ENCODE peak calls at places on chromosome 4, in six cellular contexts. R is CD8-positive, alpha-beta memory T cell; A is astrocyte; Z is heart left ventricle; Y is SJSA1; G is neural progenitor cell. L is an unnamed sample.
A peak's percentile ranks its signal among the peaks of the same experiment; 100 is the strongest.

GRCh38 chr4:123505077-123505456 is 108.5 kb downstream of the SPRY1 start:
- DNase-seq in Y (no peak), A (peak; percentile 36), Z (no peak), G (peak; percentile 27), R (no peak), L (peak; percentile 68)

GRCh38 chr4:98143001-98143899 is at the start of gene STPG2:
- DNase-seq in R (peak; percentile 89), A (peak; percentile 77), Y (peak; percentile 48), Z (peak; percentile 93), G (peak; percentile 95), L (peak; percentile 79)

GRCh38 chr4:5800496-5800895 is 89.5 kb downstream of the EVC start:
- DNase-seq in G (no peak), Z (no peak), A (no peak), R (no peak), Y (no peak), L (no peak)

GRCh38 chr4:124322234-124322831 is 390.2 kb downstream of the ANKRD50 start:
- DNase-seq in Z (no peak), A (peak; percentile 13), Y (no peak), G (peak; percentile 29), R (no peak), L (no peak)

GRCh38 chr4:158316264-158316663 is 106.0 kb downstream of the TMEM144 start:
- DNase-seq in Y (no peak), A (peak; percentile 60), Z (no peak), R (no peak), G (no peak), L (no peak)

GRCh38 chr4:126899382-126899801 is 733.4 kb upstream of the INTU start:
- DNase-seq in Z (peak; percentile 58), G (no peak), A (peak; percentile 94), R (no peak), Y (no peak), L (peak; percentile 59)

GRCh38 chr4:123579961-123580360 is 183.4 kb downstream of the SPRY1 start:
- DNase-seq in A (no peak), G (no peak), R (no peak), Z (no peak), Y (no peak), L (no peak)

GRCh38 chr4:20311863-20312262 is 60.2 kb downstream of the SLIT2 start:
- DNase-seq in Z (no peak), G (no peak), A (peak; percentile 46), Y (no peak), R (no peak), L (no peak)

GRCh38 chr4:41660350-41660749 is 88.2 kb downstream of the PHOX2B start:
- DNase-seq in Z (no peak), A (no peak), G (no peak), Y (no peak), R (no peak), L (no peak)

GRCh38 chr4:145907827-145908226 is 30.8 kb downstream of the ZNF827 start:
- DNase-seq in A (no peak), G (no peak), Z (no peak), R (no peak), Y (no peak), L (no peak)

GRCh38 chr4:33746979-33747378 is 2497.3 kb downstream of the ARAP2 start:
- DNase-seq in Z (no peak), Y (no peak), R (no peak), A (peak; percentile 2), G (no peak), L (no peak)

GRCh38 chr4:140326395-140326993 is 47.0 kb upstream of the SCOC start:
- DNase-seq in G (peak; percentile 56), A (peak; percentile 28), Z (no peak), R (no peak), Y (no peak), L (no peak)

GRCh38 chr4:30839583-30840520 is 119.7 kb downstream of the PCDH7 start:
- DNase-seq in Z (no peak), Y (no peak), G (no peak), A (peak; percentile 98), R (no peak), L (no peak)

GRCh38 chr4:12729384-12729783 is 754.8 kb downstream of the RAB28 start:
- DNase-seq in Z (no peak), G (peak; percentile 25), A (peak; percentile 1), Y (no peak), R (no peak), L (no peak)

GRCh38 chr4:74376888-74377483 is 12.0 kb downstream of the EREG start:
- DNase-seq in A (peak; percentile 41), Y (no peak), Z (no peak), G (peak; percentile 32), R (no peak), L (no peak)

GRCh38 chr4:129839687-129840086 is 743.7 kb downstream of the C4orf33 start:
- DNase-seq in R (no peak), G (no peak), Y (no peak), A (peak; percentile 0), Z (no peak), L (no peak)

GRCh38 chr4:87092389-87093141 is 127.9 kb downstream of the KLHL8 start:
- DNase-seq in G (no peak), Y (no peak), R (no peak), Z (peak; percentile 62), A (peak; percentile 91), L (peak; percentile 80)

DNA sequence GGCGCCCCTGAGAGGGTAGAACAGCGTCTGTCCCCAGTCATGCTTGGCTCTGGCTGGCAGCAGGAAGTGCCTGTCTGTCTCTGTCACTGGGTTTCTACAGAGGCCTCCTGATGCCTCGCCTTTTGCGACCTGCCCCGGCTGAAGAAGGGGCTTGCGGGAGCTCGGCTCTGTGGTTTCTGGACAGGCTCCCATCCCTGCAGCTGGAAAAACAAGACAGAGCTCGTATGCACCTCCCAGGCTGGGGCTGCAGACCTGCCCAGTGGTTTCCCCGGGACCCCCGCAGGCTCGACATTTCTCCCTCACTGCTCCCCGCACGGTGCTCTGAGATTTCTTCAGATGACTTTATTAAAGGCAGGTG is 57.0 kb upstream of the SORCS2 start:
- DNase-seq in Y (no peak), A (peak; percentile 72), G (no peak), R (no peak), Z (no peak), L (peak; percentile 88)
- H3K27ac ChIP-seq in Y (no peak overlapping the region), A (no peak overlapping the region), G (no peak overlapping the region), R (no peak overlapping the region), Z (no peak overlapping the region), L (peak overlapping the region; percentile 4)

GRCh38 chr4:179762840-179763239 is 2320.6 kb upstream of the AGA start:
- DNase-seq in R (no peak), A (no peak), G (no peak), Y (no peak), Z (no peak), L (no peak)
- H3K4me3 ChIP-seq in R (no peak overlapping the region), A (no peak overlapping the region), G (no peak overlapping the region), Y (no peak overlapping the region), Z (no peak overlapping the region), L (no peak overlapping the region)

GRCh38 chr4:3300198-3300671 is 7.4 kb downstream of the RGS12 start:
- DNase-seq in R (no peak), G (no peak), Z (peak; percentile 10), Y (no peak), A (no peak), L (peak; percentile 31)

GRCh38 chr4:3297066-3297859 is 4.4 kb downstream of the RGS12 start:
- DNase-seq in Y (peak; percentile 2), A (no peak), R (no peak), Z (no peak), G (no peak), L (peak; percentile 69)

GRCh38 chr4:3296651-3297050 is 3.8 kb downstream of the RGS12 start:
- DNase-seq in Z (no peak), G (no peak), Y (peak; percentile 8), R (no peak), A (no peak), L (peak; percentile 43)

GRCh38 chr4:3299538-3300197 is 6.8 kb downstream of the RGS12 start:
- DNase-seq in R (no peak), Z (no peak), A (no peak), G (no peak), Y (no peak), L (peak; percentile 65)

DNA sequence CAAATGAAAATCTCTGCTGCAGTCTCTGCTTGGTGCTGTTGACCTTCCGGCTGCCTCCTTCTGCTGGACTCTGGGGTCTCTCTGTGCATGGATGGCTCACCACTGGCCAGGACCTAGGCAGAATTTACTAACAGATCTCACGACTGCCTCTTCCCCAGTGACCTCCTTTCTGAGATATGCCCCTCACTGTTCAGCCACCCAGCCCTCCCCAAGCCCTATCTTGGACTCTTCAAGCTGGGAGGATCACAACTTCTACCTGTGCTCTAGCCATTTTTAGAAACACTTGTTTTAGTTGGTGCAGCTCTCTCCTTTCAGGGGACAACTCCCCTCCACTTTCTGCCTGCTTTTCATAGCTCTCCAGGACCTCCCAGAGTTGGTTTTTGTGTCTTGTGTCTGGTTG is 6.3 kb downstream of the RGS12 start:
- DNase-seq in R (no peak), G (no peak), A (no peak), Z (no peak), Y (no peak), L (peak; percentile 54)
- H3K4me1 ChIP-seq in R (peaks cover 29% of the 10 kb centered on the region), G (peaks cover 64% of the 10 kb centered on the region), A (peaks cover under 1% of the 10 kb centered on the region), Z (peaks cover 19% of the 10 kb centered on the region), Y (peaks cover 26% of the 10 kb centered on the region), L (peaks cover 4% of the 10 kb centered on the region)

DNA sequence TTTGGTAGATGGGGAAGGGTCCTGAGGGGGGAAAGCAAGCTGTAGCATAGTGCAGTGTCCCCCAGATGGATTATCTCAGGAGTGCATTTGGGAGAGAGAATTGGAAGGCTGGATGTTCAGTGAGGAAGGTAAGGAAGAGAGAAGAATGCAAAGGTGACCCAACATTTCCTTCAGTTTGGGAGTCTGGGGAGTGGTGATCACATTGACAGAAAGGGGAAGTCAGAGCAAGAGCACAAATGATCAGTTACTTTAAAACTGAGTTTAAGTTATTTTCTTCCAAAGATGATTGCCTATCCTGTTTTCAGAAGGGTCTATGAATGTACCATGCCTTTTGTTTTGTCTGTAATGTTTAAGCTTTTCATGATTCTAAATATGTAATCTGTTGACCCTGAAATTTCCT is 47.6 kb downstream of the ARHGAP10 start:
- DNase-seq in Z (no peak), R (no peak), G (no peak), A (no peak), Y (no peak), L (no peak)
- H3K27ac ChIP-seq in Z (no peak overlapping the region), R (no peak overlapping the region), G (no peak overlapping the region), A (no peak overlapping the region), Y (no peak overlapping the region), L (no peak overlapping the region)

GRCh38 chr4:70741872-70742271 is 20.1 kb downstream of the RUFY3 start:
- DNase-seq in G (no peak), Y (no peak), A (peak; percentile 49), R (no peak), Z (no peak), L (peak; percentile 38)
- H3K4me3 ChIP-seq in G (no peak overlapping the region), Y (no peak overlapping the region), A (no peak overlapping the region), R (no peak overlapping the region), Z (peak overlapping the region; percentile 35), L (no peak overlapping the region)

L was measured in osteoblast.